ENCODE peak calls at places on chromosome 21, in four cellular contexts. P is K562, A is HepG2, W is GM12878. H is an unnamed sample.

GRCh38 chr21:29349702-29350101 is 51.0 kb downstream of the BACH1 start:
- DNase-seq in A (no peak), P (no peak), W (no peak), H (no peak)

GRCh38 chr21:35925497-35925896 is 134.8 kb downstream of the SETD4 start:
- DNase-seq in A (peak; percentile 83), P (peak; percentile 43), W (no peak), H (no peak)

GRCh38 chr21:39885119-39885848 is 18.0 kb downstream of the PCP4 start:
- DNase-seq in P (no peak), W (no peak), A (no peak), H (no peak)

GRCh38 chr21:26945916-26946315 is 21.0 kb downstream of the ADAMTS5 start:
- DNase-seq in W (no peak), P (no peak), A (no peak), H (no peak)

GRCh38 chr21:37863842-37864241 is 52.4 kb downstream of the KCNJ6 start:
- DNase-seq in A (no peak), W (no peak), P (no peak), H (no peak)

GRCh38 chr21:39527664-39528381 is 76.1 kb downstream of the SH3BGR start:
- DNase-seq in P (no peak), W (no peak), A (peak; percentile 67), H (no peak)

GRCh38 chr21:39444406-39445145 is 1.0 kb downstream of the LCA5L start:
- DNase-seq in W (no peak), A (no peak), P (peak; percentile 38), H (no peak)

GRCh38 chr21:39364949-39365348 is 16.1 kb upstream of the HMGN1 start:
- DNase-seq in A (no peak), W (no peak), P (no peak), H (no peak)

GRCh38 chr21:45917241-45917640 is 64.3 kb upstream of the COL6A1 start:
- DNase-seq in A (no peak), W (no peak), P (no peak), H (no peak)

GRCh38 chr21:38474124-38474523 is 24.2 kb downstream of the ERG start:
- DNase-seq in W (no peak), A (no peak), P (no peak), H (no peak)

GRCh38 chr21:19475525-19475924 is 1071.9 kb upstream of the TMPRSS15 start:
- DNase-seq in A (no peak), W (no peak), P (no peak), H (no peak)

GRCh38 chr21:45584786-45585185 is 42.5 kb upstream of the SLC19A1 start:
- DNase-seq in A (no peak), P (no peak), W (no peak), H (no peak)

GRCh38 chr21:10273196-10273595 is 248.2 kb upstream of the TPTE start:
- DNase-seq in W (no peak), A (no peak), P (no peak), H (no peak)

GRCh38 chr21:45488839-45489479 is 53.3 kb downstream of the SLC19A1 start:
- DNase-seq in A (no peak), W (no peak), P (no peak), H (peak; percentile 48)

DNA sequence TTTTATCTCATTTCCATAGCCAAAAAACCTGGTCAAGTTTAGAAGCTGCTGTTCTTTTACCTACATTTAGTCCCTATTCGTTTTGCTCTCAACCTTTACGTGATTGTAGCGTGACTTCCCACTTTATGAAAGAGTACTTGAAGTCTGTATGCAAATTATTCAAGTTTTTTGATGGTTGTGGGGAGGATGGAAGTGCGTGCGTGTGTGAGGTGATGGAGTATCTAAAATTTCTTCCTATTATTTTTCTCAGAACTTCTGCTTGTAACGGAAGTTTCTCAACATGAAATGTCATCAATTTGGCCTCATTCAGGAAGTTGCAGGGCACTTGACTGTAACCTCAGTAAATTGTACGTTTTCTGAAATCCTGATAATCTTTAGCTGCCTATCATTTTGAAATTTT is 64.0 kb downstream of the SAMSN1 start:
- DNase-seq in P (no peak), W (no peak), A (no peak), H (no peak)
- TF ChIP-seq TARDBP in P (no peak), W (no peak), A (no peak), H (no peak)

DNA sequence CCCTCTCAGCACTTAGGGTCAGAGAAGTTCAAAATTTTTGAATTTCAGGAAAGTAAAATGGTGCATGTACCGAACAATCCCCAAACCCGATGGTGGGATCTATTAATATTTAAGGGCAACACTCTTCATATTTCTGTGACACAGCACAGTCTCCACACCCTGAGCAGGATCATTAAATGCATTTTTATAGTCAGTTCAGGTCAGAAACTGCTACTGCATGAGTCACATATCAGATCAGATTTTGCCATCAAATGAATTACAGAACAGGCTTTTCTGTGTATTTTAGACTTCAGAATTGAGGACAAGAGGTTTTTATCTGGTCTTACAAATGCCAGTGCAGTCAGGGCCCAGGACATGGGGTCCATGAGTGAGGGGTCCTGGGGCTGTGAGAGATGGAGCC is 79.2 kb downstream of the RIPK4 start:
- DNase-seq in W (no peak), P (no peak), A (no peak), H (no peak)
- TF ChIP-seq FOXM1 in W (no peak), P (no peak), A (no peak), H (no peak)

DNA sequence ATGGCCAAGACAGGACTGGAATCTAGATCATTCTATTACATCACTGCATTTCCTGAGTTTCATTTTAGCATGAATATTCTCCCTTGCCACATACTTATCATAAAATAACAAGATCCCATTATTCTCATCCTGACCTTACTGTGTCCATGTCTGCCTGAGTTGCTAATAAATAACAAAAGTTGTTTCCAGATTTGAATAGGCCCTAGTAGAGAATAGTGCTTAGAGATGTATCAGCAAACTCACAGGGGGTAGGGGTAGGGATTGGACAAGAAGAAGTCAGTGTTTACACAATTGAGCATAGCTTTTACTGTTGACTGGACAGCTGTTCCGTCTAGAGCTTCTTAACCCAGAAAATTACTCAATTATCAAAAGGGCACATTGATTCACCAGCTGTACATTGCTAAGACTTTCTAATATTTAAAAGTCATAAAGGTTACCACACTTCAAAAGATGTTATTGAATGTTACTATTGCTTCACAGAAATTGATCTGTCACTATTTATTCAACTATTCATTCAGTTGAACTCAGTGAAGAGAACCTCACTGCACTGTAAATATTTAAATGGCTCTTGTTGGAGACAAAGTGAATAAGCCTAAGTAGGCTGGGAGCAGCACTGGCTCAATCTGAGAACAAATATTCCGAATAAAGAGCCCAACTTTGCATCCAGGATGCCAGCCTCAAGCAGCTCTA is 121.9 kb downstream of the NRIP1 start:
- DNase-seq in P (no peak), A (peak; percentile 91), W (no peak), H (no peak)
- TF ChIP-seq TARDBP in P (no peak), A (no peak), W (no peak), H (no peak)

GRCh38 chr21:44334637-44335030 is 4.6 kb downstream of the CFAP410 start:
- DNase-seq in A (no peak), W (no peak), P (no peak), H (no peak)

GRCh38 chr21:44332965-44333364 is 6.2 kb downstream of the CFAP410 start:
- DNase-seq in W (no peak), A (no peak), P (no peak), H (no peak)

GRCh38 chr21:44335266-44336059 is 3.7 kb downstream of the CFAP410 start:
- DNase-seq in P (no peak), A (no peak), W (no peak), H (no peak)

GRCh38 chr21:44332383-44332782 is 6.8 kb downstream of the CFAP410 start:
- DNase-seq in A (no peak), W (no peak), P (no peak), H (no peak)

DNA sequence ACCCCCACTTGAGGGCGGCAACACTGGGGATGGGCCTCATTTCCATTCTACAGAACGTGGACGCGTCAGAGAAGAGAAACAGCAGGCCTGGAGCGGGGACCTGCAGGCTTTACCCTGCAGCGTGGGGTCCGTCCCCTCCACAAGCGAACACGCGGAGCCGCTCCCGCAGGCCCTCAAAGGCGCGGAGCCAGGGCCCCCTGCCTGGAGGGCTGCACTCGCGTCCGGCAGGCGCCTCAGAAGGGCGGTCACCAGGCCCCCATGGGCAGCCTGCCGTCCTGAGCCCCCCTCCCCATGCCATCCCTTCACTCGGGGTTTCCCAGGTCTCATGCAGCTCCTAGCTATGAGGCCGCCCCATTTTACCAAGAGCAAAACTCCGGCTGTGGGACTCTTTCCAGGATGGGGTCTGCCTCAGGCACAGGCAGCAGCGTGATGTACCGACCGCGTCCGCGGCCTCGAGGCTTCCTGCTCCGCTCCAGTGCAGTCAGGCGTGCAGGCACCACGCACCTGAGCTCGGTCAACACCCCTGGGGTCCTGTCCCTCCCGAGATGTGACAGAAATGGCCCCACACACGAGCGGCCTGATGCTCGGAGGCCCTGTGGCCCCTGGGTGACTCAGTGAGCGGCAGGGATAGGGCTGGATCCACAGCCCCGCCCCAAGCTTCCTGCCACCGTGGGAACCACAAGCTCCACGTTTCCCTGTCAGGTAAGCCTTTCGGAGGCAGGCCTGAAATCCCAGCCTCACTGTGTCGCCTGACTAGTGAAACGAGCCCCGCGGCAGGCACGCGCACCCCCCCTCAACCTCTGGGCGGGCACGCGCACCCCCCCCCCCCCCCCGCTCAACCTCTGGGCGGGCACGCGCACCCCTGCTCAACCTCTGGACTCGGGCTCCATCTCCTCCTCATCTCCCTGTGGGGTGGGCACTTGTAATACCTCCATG is 5.2 kb downstream of the CFAP410 start:
- DNase-seq in P (no peak), A (no peak), W (no peak), H (no peak)
- TF ChIP-seq FOXM1 in P (no peak), A (no peak), W (no peak), H (no peak)